ENCODE peak calls at places on chromosomes 7 and 10, in four cellular contexts. H is glomerular endothelial cell, G is NCI-H1930, F is WERI-Rb-1. Z is an unnamed sample.

GRCh38 chr10:70118196-70118595 is 14.4 kb downstream of the AIFM2 start:
- DNase-seq in H (no peak), G (no peak), F (no peak), Z (no peak)

GRCh38 chr10:73774637-73775036 is 7.2 kb upstream of the CHCHD1 start:
- DNase-seq in G (no peak), F (no peak), H (no peak), Z (peak; percentile 43)

GRCh38 chr10:127196227-127196954 is at the start of gene INSYN2A:
- DNase-seq in G (no peak), F (peak; percentile 64), H (no peak), Z (peak; percentile 58)

GRCh38 chr7:97004931-97005763 is at the start of gene DLX6:
- DNase-seq in F (peak; percentile 94), G (peak; percentile 88), H (no peak), Z (no peak)

GRCh38 chr10:75477681-75478080 is 46.3 kb downstream of the LRMDA start:
- DNase-seq in F (no peak), H (no peak), G (no peak), Z (no peak)

GRCh38 chr7:50713357-50713965 is 69.2 kb downstream of the GRB10 start:
- DNase-seq in H (no peak), G (no peak), F (no peak), Z (no peak)

GRCh38 chr7:641966-642365 is 84.5 kb upstream of the DNAAF5 start:
- DNase-seq in H (no peak), F (no peak), G (no peak), Z (no peak)

GRCh38 chr7:69434350-69434749 is 163.9 kb upstream of the AUTS2 start:
- DNase-seq in G (no peak), F (no peak), H (no peak), Z (no peak)

GRCh38 chr10:30854656-30855055 is 177.0 kb downstream of the ZNF438 start:
- DNase-seq in F (no peak), G (no peak), H (no peak), Z (no peak)

GRCh38 chr10:80204193-80204714 is 1.1 kb downstream of the ANXA11 start:
- DNase-seq in F (no peak), H (no peak), G (no peak), Z (peak; percentile 46)

GRCh38 chr10:125886914-125887512 is 5.9 kb upstream of the DHX32 start:
- DNase-seq in H (no peak), F (no peak), G (no peak), Z (no peak)

GRCh38 chr7:95558866-95559265 is 37.5 kb downstream of the PDK4 start:
- DNase-seq in G (no peak), H (no peak), F (no peak), Z (no peak)

GRCh38 chr7:123122951-123123350 is 76.8 kb downstream of the SLC13A1 start:
- DNase-seq in H (no peak), F (no peak), G (no peak), Z (no peak)

GRCh38 chr10:78457804-78458483 is 424.3 kb downstream of the RPS24 start:
- DNase-seq in H (peak; percentile 33), G (no peak), F (no peak), Z (peak; percentile 68)

GRCh38 chr10:65675236-65675635 is 1250.6 kb upstream of the LRRTM3 start:
- DNase-seq in G (no peak), H (no peak), F (no peak), Z (no peak)

GRCh38 chr7:142943706-142944268 is 4.5 kb downstream of the LLCFC1 start:
- DNase-seq in H (no peak), G (no peak), F (peak; percentile 45), Z (no peak)

GRCh38 chr7:94562525-94562924 is 52.9 kb downstream of the CASD1 start:
- DNase-seq in H (peak; percentile 29), F (no peak), G (no peak), Z (peak; percentile 10)

GRCh38 chr7:28442540-28443420 is 30.5 kb downstream of the CREB5 start:
- DNase-seq in F (no peak), H (no peak), G (no peak), Z (no peak)

GRCh38 chr10:97024181-97025073 is 161.3 kb downstream of the SLIT1 start:
- DNase-seq in G (no peak), F (no peak), H (peak; percentile 10), Z (peak; percentile 29)

GRCh38 chr7:16636533-16637173 is 8.9 kb downstream of the ANKMY2 start:
- DNase-seq in G (no peak), F (no peak), H (no peak), Z (peak; percentile 46)

GRCh38 chr7:117143580-117143979 is 179.3 kb downstream of the WNT2 start:
- DNase-seq in G (no peak), H (no peak), F (no peak), Z (peak; percentile 20)

GRCh38 chr7:10802526-10802925 is 171.1 kb upstream of the PHF14 start:
- DNase-seq in H (no peak), F (no peak), G (no peak), Z (peak; percentile 81)

GRCh38 chr7:91242097-91242846 is 22.0 kb upstream of the FZD1 start:
- DNase-seq in G (no peak), H (no peak), F (no peak), Z (peak; percentile 37)

GRCh38 chr7:158957921-158958471 is 101.6 kb downstream of the DYNC2I1 start:
- DNase-seq in F (peak; percentile 73), H (no peak), G (no peak), Z (no peak)

GRCh38 chr7:158595068-158595467 is 7.4 kb upstream of the PTPRN2 start:
- DNase-seq in H (no peak), F (no peak), G (no peak), Z (peak; percentile 46)

GRCh38 chr7:88176190-88176589 is 43.6 kb downstream of the SRI start:
- DNase-seq in G (no peak), H (no peak), F (no peak), Z (no peak)

Z was measured in mesenchymal stem cell.